ENCODE peak calls at places on chromosome 7, in four cellular contexts. G is SK-MEL-5, W is mammary epithelial cell, J is esophagus squamous epithelium. F is an unnamed sample.
A peak's percentile ranks its signal among the peaks of the same experiment; 100 is the strongest.

GRCh38 chr7:122884186-122884585 is 2.1 kb downstream of the CADPS2 start:
- DNase-seq in G (no peak), J (no peak), W (peak; percentile 16), F (no peak)

GRCh38 chr7:137771273-137771672 is 75.5 kb downstream of the DGKI start:
- DNase-seq in W (no peak), J (no peak), G (no peak), F (no peak)

GRCh38 chr7:114548081-114548480 is 133.5 kb downstream of the FOXP2 start:
- DNase-seq in J (no peak), G (no peak), W (no peak), F (no peak)

GRCh38 chr7:114959931-114960330 is 38.0 kb downstream of the MDFIC start:
- DNase-seq in G (no peak), J (no peak), W (no peak), F (no peak)

GRCh38 chr7:42833411-42833810 is 78.5 kb downstream of the C7orf25 start:
- DNase-seq in W (no peak), J (no peak), G (no peak), F (no peak)

GRCh38 chr7:70660154-70660818 is 471.7 kb upstream of the GALNT17 start:
- DNase-seq in W (no peak), J (no peak), G (no peak), F (no peak)

GRCh38 chr7:123538189-123538714 is 3.9 kb upstream of the IQUB start:
- DNase-seq in J (no peak), G (no peak), W (peak; percentile 70), F (peak; percentile 76)

GRCh38 chr7:100374601-100375000 is 1.3 kb downstream of the PILRA start:
- DNase-seq in W (no peak), J (no peak), G (no peak), F (peak; percentile 22)

GRCh38 chr7:117682681-117683385 is 190.4 kb downstream of the CTTNBP2 start:
- DNase-seq in G (no peak), W (peak; percentile 48), J (no peak), F (no peak)

GRCh38 chr7:130356121-130356759 is 11.6 kb downstream of the CPA5 start:
- DNase-seq in J (no peak), G (peak; percentile 14), W (peak; percentile 95), F (no peak)

GRCh38 chr7:108824840-108825540 is 255.3 kb downstream of the DNAJB9 start:
- DNase-seq in W (peak; percentile 6), J (no peak), G (peak; percentile 13), F (no peak)

GRCh38 chr7:26420600-26420999 is 128.9 kb downstream of the SNX10 start:
- DNase-seq in W (no peak), G (no peak), J (no peak), F (no peak)

GRCh38 chr7:142460402-142461117 is 202.7 kb upstream of the PRSS58 start:
- DNase-seq in J (no peak), W (no peak), G (no peak), F (no peak)

GRCh38 chr7:11188529-11189310 is 215.0 kb downstream of the PHF14 start:
- DNase-seq in J (no peak), W (no peak), G (no peak), F (no peak)

GRCh38 chr7:126792501-126792900 is 460.2 kb downstream of the GRM8 start:
- DNase-seq in G (peak; percentile 65), W (no peak), J (no peak), F (no peak)

GRCh38 chr7:99623702-99624447 is 7.1 kb downstream of the ZSCAN25 start:
- DNase-seq in J (no peak), G (no peak), W (no peak), F (no peak)